ENCODE peak calls at places on chromosomes 13 and 19, in five cellular contexts. G, A, Y, M and C are unnamed samples.

GRCh38 chr19:45768644-45769053 is 403 bp downstream of the SIX5 start:
- DNase-seq in G (peak; percentile 55), A (peak; percentile 64), Y (peak; percentile 86), M (no peak), C (peak; percentile 69)

GRCh38 chr13:100506154-100506553 is 82.4 kb downstream of the GGACT start:
- DNase-seq in G (no peak), A (no peak), Y (no peak), M (no peak), C (no peak)

GRCh38 chr19:2034729-2035589 is 16.1 kb downstream of the MKNK2 start:
- DNase-seq in G (peak; percentile 33), A (peak; percentile 67), Y (peak; percentile 84), M (no peak), C (peak; percentile 63)

GRCh38 chr13:101018720-101019119 is 344.1 kb upstream of the TMTC4 start:
- DNase-seq in G (peak; percentile 81), A (no peak), Y (no peak), M (no peak), C (no peak)

GRCh38 chr13:98582947-98583346 is 6.0 kb upstream of the STK24 start:
- DNase-seq in G (no peak), A (no peak), Y (no peak), M (no peak), C (no peak)

GRCh38 chr19:1035998-1036621 is 3.8 kb upstream of the ABCA7 start:
- DNase-seq in G (no peak), A (no peak), Y (no peak), M (no peak), C (no peak)

GRCh38 chr13:21061077-21061945 is at the start of gene LATS2:
- DNase-seq in G (peak; percentile 95), A (peak; percentile 98), Y (peak; percentile 99), M (no peak), C (peak; percentile 99)

GRCh38 chr13:29664591-29664990 is 69.1 kb upstream of the SLC7A1 start:
- DNase-seq in G (no peak), A (no peak), Y (no peak), M (no peak), C (no peak)

GRCh38 chr19:7995756-7996155 is 9.7 kb downstream of the ELAVL1 start:
- DNase-seq in G (no peak), A (no peak), Y (no peak), M (no peak), C (no peak)

GRCh38 chr13:49409008-49409407 is 34.9 kb downstream of the CAB39L start:
- DNase-seq in G (no peak), A (no peak), Y (no peak), M (no peak), C (no peak)

GRCh38 chr13:25971499-25972145 is 80.2 kb downstream of the SHISA2 start:
- DNase-seq in G (no peak), A (no peak), Y (no peak), M (peak; percentile 14), C (no peak)

GRCh38 chr19:35703343-35703742 is 1.0 kb upstream of the ZBTB32 start:
- DNase-seq in G (no peak), A (no peak), Y (no peak), M (no peak), C (no peak)

GRCh38 chr19:31963741-31964140 is 381.7 kb upstream of the ZNF507 start:
- DNase-seq in G (no peak), A (no peak), Y (no peak), M (no peak), C (peak; percentile 43)

GRCh38 chr13:30156270-30156669 is 151.1 kb downstream of the KATNAL1 start:
- DNase-seq in G (no peak), A (no peak), Y (no peak), M (no peak), C (no peak)

GRCh38 chr13:77026255-77026782 is 640 bp downstream of the FBXL3 start:
- DNase-seq in G (peak; percentile 71), A (peak; percentile 68), Y (peak; percentile 92), M (no peak), C (peak; percentile 94)

GRCh38 chr13:45040626-45041025 is 51.3 kb downstream of the GPALPP1 start:
- DNase-seq in G (peak; percentile 19), A (no peak), Y (no peak), M (no peak), C (no peak)

GRCh38 chr19:46353730-46354528 is 7.0 kb downstream of the PPP5C start:
- DNase-seq in G (no peak), A (no peak), Y (no peak), M (peak; percentile 42), C (no peak)

GRCh38 chr19:13864513-13865242 is 12.3 kb upstream of the NANOS3 start:
- DNase-seq in G (no peak), A (no peak), Y (no peak), M (no peak), C (no peak)